ENCODE peak calls at places on chromosomes 13 and 19, in six cellular contexts. L is mammary epithelial cell, Q is HFF-Myc, G is pancreas, S is gastrocnemius medialis, T is body of pancreas. N is an unnamed sample.

GRCh38 chr13:42649761-42650289 is 75.9 kb downstream of the TNFSF11 start:
- DNase-seq in L (no peak), Q (no peak), G (no peak), S (no peak), T (no peak), N (no peak)

GRCh38 chr13:113239357-113239756 is 29.9 kb downstream of the CUL4A start:
- DNase-seq in L (no peak), Q (no peak), G (no peak), S (no peak), T (no peak), N (no peak)

GRCh38 chr13:50128406-50129048 is 113.3 kb downstream of the KCNRG start:
- DNase-seq in L (no peak), Q (no peak), G (no peak), S (no peak), T (no peak), N (no peak)

GRCh38 chr13:51806571-51806970 is 2.6 kb upstream of the DHRS12 start:
- DNase-seq in L (no peak), Q (no peak), G (peak), S (no peak), T (peak), N (peak)

GRCh38 chr13:51770681-51771417 is 33.1 kb downstream of the DHRS12 start:
- DNase-seq in L (no peak), Q (no peak), G (no peak), S (no peak), T (peak), N (no peak)

GRCh38 chr13:60229708-60230272 is 66.1 kb upstream of the DIAPH3 start:
- DNase-seq in L (no peak), Q (no peak), G (no peak), S (no peak), T (no peak), N (no peak)

GRCh38 chr13:23739597-23739996 is 149.6 kb downstream of the MIPEP start:
- DNase-seq in L (no peak), Q (no peak), G (no peak), S (no peak), T (peak), N (peak)

GRCh38 chr13:41762796-41763195 is 198.1 kb downstream of the VWA8 start:
- DNase-seq in L (no peak), Q (no peak), G (no peak), S (no peak), T (no peak), N (no peak)

GRCh38 chr19:35039881-35040456 is 1.6 kb upstream of the HPN start:
- DNase-seq in L (no peak), Q (no peak), G (no peak), S (no peak), T (no peak), N (no peak)

GRCh38 chr13:36421447-36421846 is 10.8 kb upstream of the CCNA1 start:
- DNase-seq in L (peak), Q (no peak), G (no peak), S (no peak), T (no peak), N (peak)

GRCh38 chr13:43786766-43787517 is at the start of gene ENOX1:
- DNase-seq in L (peak), Q (no peak), G (peak), S (peak), T (peak), N (no peak)

GRCh38 chr19:800360-801029 is 3.2 kb downstream of the PTBP1 start:
- DNase-seq in L (peak), Q (no peak), G (peak), S (no peak), T (peak), N (peak)

GRCh38 chr19:46487178-46487801 is 8.4 kb downstream of the PNMA8B start:
- DNase-seq in L (no peak), Q (no peak), G (no peak), S (no peak), T (no peak), N (no peak)

GRCh38 chr19:8393871-8394250 is 3.7 kb downstream of the RAB11B start:
- DNase-seq in L (no peak), Q (no peak), G (no peak), S (no peak), T (no peak), N (no peak)

GRCh38 chr13:34803756-34804155 is 138.3 kb upstream of the NBEA start:
- DNase-seq in L (no peak), Q (no peak), G (no peak), S (no peak), T (no peak), N (no peak)

GRCh38 chr19:33293255-33294057 is 8.9 kb downstream of the CEBPA start:
- DNase-seq in L (peak), Q (no peak), G (no peak), S (peak), T (peak), N (peak)

GRCh38 chr19:7191946-7192691 is 102.1 kb downstream of the INSR start:
- DNase-seq in L (no peak), Q (peak), G (no peak), S (no peak), T (no peak), N (no peak)

GRCh38 chr13:113109151-113110047 is 3.8 kb downstream of the F7 start:
- DNase-seq in L (no peak), Q (no peak), G (no peak), S (no peak), T (no peak), N (no peak)

GRCh38 chr19:1252818-1253513 is 4.6 kb downstream of the MIDN start:
- DNase-seq in L (peak), Q (no peak), G (peak), S (peak), T (peak), N (peak)

GRCh38 chr19:52670046-52670445 is 31.9 kb upstream of the ZNF83 start:
- DNase-seq in L (peak), Q (no peak), G (no peak), S (no peak), T (peak), N (peak)
- TF ChIP-seq CTCF in L (no peak), Q (no peak), G (no peak), S (no peak), T (no peak), N (no peak)

DNA sequence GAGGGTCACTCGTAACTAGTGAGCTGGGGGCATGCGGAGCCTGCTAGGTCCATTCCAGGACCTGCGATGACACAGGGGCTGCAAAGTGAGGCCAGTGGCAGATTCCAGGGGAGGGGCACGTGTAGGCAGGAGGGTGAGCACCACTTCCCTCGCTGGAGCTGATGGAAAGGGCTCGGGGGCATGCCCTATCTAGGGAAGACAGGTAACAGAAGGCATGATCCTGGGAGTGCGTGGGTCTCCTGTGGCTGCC is 51.2 kb downstream of the KLF2 start:
- DNase-seq in L (no peak), Q (no peak), G (no peak), S (no peak), T (no peak), N (no peak)
- H3K4me3 ChIP-seq in L (no peak), Q (no peak), G (no peak), S (no peak), T (no peak), N (no peak)

GRCh38 chr13:110554946-110555345 is 6.6 kb downstream of the RAB20 start:
- DNase-seq in L (no peak), Q (no peak), G (no peak), S (no peak), T (no peak), N (no peak)

GRCh38 chr13:110557082-110557481 is 4.4 kb downstream of the RAB20 start:
- DNase-seq in L (no peak), Q (no peak), G (no peak), S (no peak), T (no peak), N (no peak)

GRCh38 chr13:110556224-110556606 is 5.3 kb downstream of the RAB20 start:
- DNase-seq in L (no peak), Q (no peak), G (no peak), S (no peak), T (no peak), N (no peak)

GRCh38 chr13:110554227-110554836 is 7.2 kb downstream of the RAB20 start:
- DNase-seq in L (no peak), Q (no peak), G (no peak), S (no peak), T (no peak), N (no peak)

GRCh38 chr13:110555601-110556223 is 5.8 kb downstream of the RAB20 start:
- DNase-seq in L (no peak), Q (no peak), G (peak), S (no peak), T (peak), N (no peak)
- TF ChIP-seq CTCF in L (no peak), Q (no peak), G (no peak), S (no peak), T (no peak), N (no peak)

GRCh38 chr19:19388568-19389555 is 16.6 kb upstream of the GATAD2A start:
- DNase-seq in L (no peak), Q (no peak), G (no peak), S (no peak), T (no peak), N (peak)
- H3K4me3 ChIP-seq in L (no peak), Q (no peak), G (no peak), S (no peak), T (no peak), N (no peak)

GRCh38 chr19:18832331-18833140 is 777 bp downstream of the UPF1 start:
- DNase-seq in L (peak), Q (no peak), G (no peak), S (peak), T (peak), N (no peak)

GRCh38 chr19:18833141-18833476 is 1.4 kb downstream of the UPF1 start:
- DNase-seq in L (no peak), Q (no peak), G (no peak), S (no peak), T (no peak), N (no peak)

GRCh38 chr19:18830488-18830887 is 1.3 kb upstream of the UPF1 start:
- DNase-seq in L (no peak), Q (no peak), G (no peak), S (no peak), T (no peak), N (no peak)

GRCh38 chr19:18833849-18834643 is 2.3 kb downstream of the UPF1 start:
- DNase-seq in L (no peak), Q (no peak), G (no peak), S (no peak), T (peak), N (no peak)

GRCh38 chr19:18831524-18832330 is at the start of gene UPF1:
- DNase-seq in L (peak), Q (peak), G (peak), S (peak), T (peak), N (peak)
- TF ChIP-seq CTCF in L (no peak), Q (no peak), G (no peak), S (no peak), T (no peak), N (peak)